ENCODE peak calls at places on chromosomes 1 and 21, in seven cellular contexts. U is activated naive CD4-positive, alpha-beta T cell treated with anti-CD3 and anti-CD28 coated beads, Interleukin-2, amount 10 ng/mL, durations not matched to agents 7 days and 5 days; X is HEK293T; Q is germinal center; O is nucleus accumbens; E is C1 segment of cervical spinal cord; Y is NCI-H1694. R is an unnamed sample.

GRCh38 chr1:239558992-239559391 is 172.6 kb downstream of the CHRM3 start:
- DNase-seq in U (no peak), X (no peak), Q (no peak), O (no peak), E (no peak), Y (no peak), R (no peak)

GRCh38 chr1:156115514-156116374 is 1.2 kb downstream of the LMNA start:
- DNase-seq in U (no peak), X (no peak), Q (no peak), O (peak; percentile 59), E (peak; percentile 84), Y (peak; percentile 25), R (no peak)

GRCh38 chr1:150551784-150552691 is 2.8 kb downstream of the ADAMTSL4 start:
- DNase-seq in U (peak; percentile 48), X (no peak), Q (peak; percentile 38), O (peak; percentile 20), E (peak; percentile 55), Y (no peak), R (no peak)

GRCh38 chr1:1264868-1265272 is 8.8 kb downstream of the UBE2J2 start:
- DNase-seq in U (no peak), X (peak; percentile 54), Q (no peak), O (no peak), E (no peak), Y (peak; percentile 11), R (no peak)

GRCh38 chr21:45326169-45326833 is 38.6 kb upstream of the POFUT2 start:
- DNase-seq in U (no peak), X (no peak), Q (no peak), O (peak; percentile 72), E (peak; percentile 74), Y (no peak), R (no peak)

GRCh38 chr1:236523704-236524141 is at the start of gene LGALS8:
- DNase-seq in U (peak; percentile 92), X (no peak), Q (peak; percentile 83), O (peak; percentile 87), E (peak; percentile 86), Y (no peak), R (no peak)

GRCh38 chr1:174999926-175000696 is at the start of gene CACYBP:
- DNase-seq in U (no peak), X (no peak), Q (peak; percentile 56), O (no peak), E (peak; percentile 81), Y (no peak), R (peak; percentile 32)

GRCh38 chr1:153991151-153991472 is 550 bp downstream of the RPS27 start:
- DNase-seq in U (no peak), X (no peak), Q (no peak), O (no peak), E (no peak), Y (no peak), R (no peak)

GRCh38 chr21:41365377-41366107 is 3.7 kb downstream of the MX2 start:
- DNase-seq in U (no peak), X (no peak), Q (no peak), O (no peak), E (no peak), Y (no peak), R (no peak)

GRCh38 chr1:27427836-27428315 is 35.5 kb downstream of the GPR3 start:
- DNase-seq in U (no peak), X (no peak), Q (no peak), O (no peak), E (no peak), Y (no peak), R (no peak)

GRCh38 chr1:208781391-208782035 is 537.3 kb upstream of the PLXNA2 start:
- DNase-seq in U (no peak), X (no peak), Q (no peak), O (no peak), E (no peak), Y (no peak), R (no peak)

GRCh38 chr1:41789616-41790330 is 128.9 kb downstream of the HIVEP3 start:
- DNase-seq in U (no peak), X (no peak), Q (no peak), O (no peak), E (no peak), Y (no peak), R (no peak)

GRCh38 chr1:175197536-175197935 is 5.0 kb upstream of the KIAA0040 start:
- DNase-seq in U (no peak), X (no peak), Q (no peak), O (no peak), E (no peak), Y (no peak), R (no peak)

GRCh38 chr1:18045206-18045605 is 62.4 kb upstream of the IGSF21 start:
- DNase-seq in U (no peak), X (no peak), Q (peak; percentile 44), O (no peak), E (no peak), Y (no peak), R (no peak)

GRCh38 chr1:235588916-235589515 is 60.6 kb downstream of the GNG4 start:
- DNase-seq in U (no peak), X (no peak), Q (no peak), O (no peak), E (no peak), Y (no peak), R (peak; percentile 12)

GRCh38 chr1:55310517-55310927 is 95.4 kb upstream of the USP24 start:
- DNase-seq in U (no peak), X (no peak), Q (no peak), O (peak; percentile 14), E (no peak), Y (no peak), R (no peak)

GRCh38 chr1:107132195-107132594 is 8.6 kb upstream of the NTNG1 start:
- DNase-seq in U (no peak), X (no peak), Q (peak; percentile 23), O (no peak), E (no peak), Y (no peak), R (no peak)

GRCh38 chr1:67853704-67854103 is 20.4 kb upstream of the GNG12 start:
- DNase-seq in U (no peak), X (peak; percentile 88), Q (peak; percentile 10), O (peak; percentile 56), E (peak; percentile 43), Y (peak; percentile 97), R (peak; percentile 50)

R was measured in NCI-H2171.